ENCODE peak calls at places on chromosome 4, in five cellular contexts. One of them, this sample, is unnamed.
A peak's percentile ranks its signal among the peaks of the same experiment; 100 is the strongest.

GRCh38 chr4:27016551-27016950 is 155.9 kb downstream of the STIM2 start:
- DNase-seq in IMR-90: peak; percentile 50
- DNase-seq in esophagus squamous epithelium: no peak
- DNase-seq in Peyer's patch: no peak
- DNase-seq in body of pancreas: no peak
- DNase-seq in this sample: no peak

GRCh38 chr4:21826071-21826470 is 122.5 kb downstream of the KCNIP4 start:
- DNase-seq in IMR-90: no peak
- DNase-seq in esophagus squamous epithelium: no peak
- DNase-seq in Peyer's patch: no peak
- DNase-seq in body of pancreas: no peak
- DNase-seq in this sample: no peak

GRCh38 chr4:89561051-89561450 is 253.5 kb upstream of the GPRIN3 start:
- DNase-seq in IMR-90: no peak
- DNase-seq in esophagus squamous epithelium: no peak
- DNase-seq in Peyer's patch: no peak
- DNase-seq in body of pancreas: no peak
- DNase-seq in this sample: no peak

GRCh38 chr4:52961666-52962412 is 99.7 kb downstream of the RASL11B start:
- DNase-seq in IMR-90: no peak
- DNase-seq in esophagus squamous epithelium: no peak
- DNase-seq in Peyer's patch: no peak
- DNase-seq in body of pancreas: peak; percentile 45
- DNase-seq in this sample: no peak

GRCh38 chr4:173025131-173025530 is 143.5 kb upstream of the GALNT7 start:
- DNase-seq in IMR-90: peak; percentile 77
- DNase-seq in esophagus squamous epithelium: no peak
- DNase-seq in Peyer's patch: no peak
- DNase-seq in body of pancreas: peak; percentile 71
- DNase-seq in this sample: peak; percentile 63

GRCh38 chr4:10095296-10095991 is 21.2 kb downstream of the WDR1 start:
- DNase-seq in IMR-90: no peak
- DNase-seq in esophagus squamous epithelium: no peak
- DNase-seq in Peyer's patch: no peak
- DNase-seq in body of pancreas: no peak
- DNase-seq in this sample: no peak

GRCh38 chr4:67697860-67698655 is 2.9 kb downstream of the UBA6 start:
- DNase-seq in IMR-90: no peak
- DNase-seq in esophagus squamous epithelium: no peak
- DNase-seq in Peyer's patch: no peak
- DNase-seq in body of pancreas: no peak
- DNase-seq in this sample: peak; percentile 38

GRCh38 chr4:136103616-136104015 is 1428.7 kb downstream of the PCDH18 start:
- DNase-seq in IMR-90: no peak
- DNase-seq in esophagus squamous epithelium: no peak
- DNase-seq in Peyer's patch: no peak
- DNase-seq in body of pancreas: no peak
- DNase-seq in this sample: no peak

GRCh38 chr4:149553959-149554520 is 261.6 kb downstream of the IQCM start:
- DNase-seq in IMR-90: no peak
- DNase-seq in esophagus squamous epithelium: no peak
- DNase-seq in Peyer's patch: no peak
- DNase-seq in body of pancreas: no peak
- DNase-seq in this sample: no peak

GRCh38 chr4:141246683-141247429 is 26.2 kb downstream of the ZNF330 start:
- DNase-seq in IMR-90: peak; percentile 31
- DNase-seq in esophagus squamous epithelium: no peak
- DNase-seq in Peyer's patch: no peak
- DNase-seq in body of pancreas: no peak
- DNase-seq in this sample: no peak

GRCh38 chr4:151766691-151767090 is 5.9 kb upstream of the GATB start:
- DNase-seq in IMR-90: no peak
- DNase-seq in esophagus squamous epithelium: no peak
- DNase-seq in Peyer's patch: peak; percentile 47
- DNase-seq in body of pancreas: no peak
- DNase-seq in this sample: no peak

DNA sequence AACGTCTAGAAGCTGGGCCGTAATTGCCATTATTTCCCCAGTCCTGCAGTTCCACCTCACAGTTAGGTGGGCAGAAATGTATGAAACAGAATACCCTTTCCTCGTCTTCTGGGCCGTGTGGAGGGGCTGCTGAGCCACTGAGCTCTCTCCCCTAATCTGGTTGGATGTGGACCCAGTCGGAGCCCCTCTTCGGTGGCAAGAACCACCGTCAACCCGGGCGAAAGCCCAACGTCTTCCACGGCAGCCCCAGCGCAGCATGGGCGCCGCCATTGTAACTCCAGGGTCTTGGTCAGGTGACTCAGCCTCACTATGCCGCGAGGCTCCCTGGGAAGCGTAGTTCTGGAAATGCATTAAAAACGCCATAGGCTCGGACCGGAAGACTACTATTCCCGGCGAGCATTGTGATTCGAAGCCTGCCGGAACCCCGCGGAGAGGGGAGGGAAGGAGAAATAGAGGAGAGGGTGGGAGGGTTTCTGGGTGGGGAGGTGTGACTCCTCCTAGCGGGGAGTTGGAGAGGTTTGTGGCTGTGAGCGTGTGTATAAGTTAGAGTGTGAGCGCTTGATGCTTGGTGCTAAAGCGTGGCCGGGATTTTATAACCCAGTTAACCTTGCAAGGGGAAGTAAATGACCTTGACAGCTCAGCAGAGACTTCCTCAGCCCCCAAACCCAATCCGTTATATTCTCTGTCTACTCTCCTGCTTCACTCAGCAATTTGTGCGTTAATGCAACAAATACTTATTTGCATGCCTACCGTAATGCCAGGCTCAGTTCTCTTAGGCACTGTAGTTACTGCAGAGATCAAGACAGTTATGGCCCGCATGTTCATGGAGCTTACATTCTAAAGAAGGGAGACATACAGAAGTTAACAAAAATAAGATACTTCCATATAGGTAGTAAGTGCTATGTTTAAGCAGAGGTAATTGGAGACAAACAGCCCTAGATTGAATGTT is at the start of gene GATB:
- DNase-seq in IMR-90: peak; percentile 96
- DNase-seq in esophagus squamous epithelium: peak; percentile 74
- DNase-seq in Peyer's patch: peak; percentile 90
- DNase-seq in body of pancreas: peak; percentile 96
- DNase-seq in this sample: peak; percentile 96
- TF ChIP-seq POLR2A in IMR-90: peak; percentile 91
- TF ChIP-seq POLR2A in esophagus squamous epithelium: no peak
- TF ChIP-seq POLR2A in Peyer's patch: peak; percentile 40
- TF ChIP-seq POLR2A in body of pancreas: peak; percentile 41
- TF ChIP-seq POLR2A in this sample: peak; percentile 82

GRCh38 chr4:8428288-8429097 is 12.0 kb downstream of the ACOX3 start:
- DNase-seq in IMR-90: peak; percentile 80
- DNase-seq in esophagus squamous epithelium: peak; percentile 25
- DNase-seq in Peyer's patch: peak; percentile 96
- DNase-seq in body of pancreas: peak; percentile 91
- DNase-seq in this sample: peak; percentile 90
- TF ChIP-seq POLR2A in IMR-90: peak; percentile 84
- TF ChIP-seq POLR2A in esophagus squamous epithelium: peak; percentile 59
- TF ChIP-seq POLR2A in Peyer's patch: peak; percentile 63
- TF ChIP-seq POLR2A in body of pancreas: peak; percentile 82
- TF ChIP-seq POLR2A in this sample: peak; percentile 68

DNA sequence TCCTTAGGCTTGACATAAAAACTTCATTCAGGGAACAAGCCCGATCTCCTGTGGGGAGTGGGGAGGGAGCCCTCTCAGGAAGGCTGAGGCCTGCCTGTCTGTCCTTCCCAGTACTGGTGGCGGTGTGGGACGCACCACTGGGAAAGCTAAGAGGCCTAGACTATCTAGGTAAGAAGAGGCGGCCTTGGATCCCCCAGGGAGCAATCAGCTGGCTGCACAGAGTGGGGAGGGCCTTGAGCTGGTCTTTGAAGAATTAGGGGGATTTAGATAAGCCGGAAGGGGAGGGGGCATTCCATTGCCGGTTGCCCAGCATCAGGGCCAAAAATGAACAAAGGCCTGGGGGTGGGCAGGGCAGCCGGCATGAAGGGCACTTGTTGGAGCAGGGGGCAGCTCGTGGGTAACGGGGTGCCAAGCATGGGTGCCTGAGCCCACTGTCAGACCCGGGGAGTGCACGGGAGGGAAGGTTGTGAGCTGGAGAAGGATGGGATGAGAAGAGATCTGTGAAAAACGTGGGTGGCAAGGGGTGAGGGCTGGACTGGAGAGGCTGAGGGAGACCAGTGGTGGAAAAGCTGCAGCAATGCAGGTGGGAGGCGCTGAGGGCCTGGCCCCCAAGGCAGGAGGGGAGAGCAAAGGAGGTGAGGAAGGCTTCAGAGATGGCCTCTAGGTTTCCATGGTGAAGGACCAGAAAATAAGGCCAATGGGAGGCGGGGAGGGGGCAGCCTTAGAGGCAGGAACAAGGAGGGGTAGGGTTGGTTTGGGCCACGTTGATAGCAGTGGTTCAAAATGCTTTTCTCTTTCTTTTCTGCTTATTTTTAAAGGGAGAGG is 8.5 kb downstream of the KLF3 start:
- DNase-seq in IMR-90: no peak
- DNase-seq in esophagus squamous epithelium: no peak
- DNase-seq in Peyer's patch: no peak
- DNase-seq in body of pancreas: peak; percentile 33
- DNase-seq in this sample: peak; percentile 81
- TF ChIP-seq POLR2A in IMR-90: no peak
- TF ChIP-seq POLR2A in esophagus squamous epithelium: no peak
- TF ChIP-seq POLR2A in Peyer's patch: no peak
- TF ChIP-seq POLR2A in body of pancreas: no peak
- TF ChIP-seq POLR2A in this sample: no peak

GRCh38 chr4:1899149-1900086 is 28.2 kb downstream of the NSD2 start:
- DNase-seq in IMR-90: peak; percentile 78
- DNase-seq in esophagus squamous epithelium: peak; percentile 16
- DNase-seq in Peyer's patch: peak; percentile 74
- DNase-seq in body of pancreas: peak; percentile 75
- DNase-seq in this sample: peak; percentile 92
- TF ChIP-seq POLR2A in IMR-90: peak; percentile 31
- TF ChIP-seq POLR2A in esophagus squamous epithelium: no peak
- TF ChIP-seq POLR2A in Peyer's patch: no peak
- TF ChIP-seq POLR2A in body of pancreas: no peak
- TF ChIP-seq POLR2A in this sample: no peak

GRCh38 chr4:121875663-121876062 is 5.4 kb upstream of the BBS7 start:
- DNase-seq in IMR-90: no peak
- DNase-seq in esophagus squamous epithelium: no peak
- DNase-seq in Peyer's patch: no peak
- DNase-seq in body of pancreas: no peak
- DNase-seq in this sample: no peak

GRCh38 chr4:121873604-121874003 is 3.3 kb upstream of the BBS7 start:
- DNase-seq in IMR-90: no peak
- DNase-seq in esophagus squamous epithelium: no peak
- DNase-seq in Peyer's patch: no peak
- DNase-seq in body of pancreas: no peak
- DNase-seq in this sample: peak; percentile 33

GRCh38 chr4:121876070-121876469 is 5.8 kb upstream of the BBS7 start:
- DNase-seq in IMR-90: no peak
- DNase-seq in esophagus squamous epithelium: no peak
- DNase-seq in Peyer's patch: no peak
- DNase-seq in body of pancreas: no peak
- DNase-seq in this sample: no peak

GRCh38 chr4:121869841-121870822 is at the start of gene BBS7:
- DNase-seq in IMR-90: peak; percentile 95
- DNase-seq in esophagus squamous epithelium: peak; percentile 80
- DNase-seq in Peyer's patch: peak; percentile 98
- DNase-seq in body of pancreas: peak; percentile 99
- DNase-seq in this sample: peak; percentile 95
- TF ChIP-seq POLR2A in IMR-90: peak; percentile 54
- TF ChIP-seq POLR2A in esophagus squamous epithelium: peak; percentile 56
- TF ChIP-seq POLR2A in Peyer's patch: peak; percentile 43
- TF ChIP-seq POLR2A in body of pancreas: no peak
- TF ChIP-seq POLR2A in this sample: peak; percentile 79

DNA sequence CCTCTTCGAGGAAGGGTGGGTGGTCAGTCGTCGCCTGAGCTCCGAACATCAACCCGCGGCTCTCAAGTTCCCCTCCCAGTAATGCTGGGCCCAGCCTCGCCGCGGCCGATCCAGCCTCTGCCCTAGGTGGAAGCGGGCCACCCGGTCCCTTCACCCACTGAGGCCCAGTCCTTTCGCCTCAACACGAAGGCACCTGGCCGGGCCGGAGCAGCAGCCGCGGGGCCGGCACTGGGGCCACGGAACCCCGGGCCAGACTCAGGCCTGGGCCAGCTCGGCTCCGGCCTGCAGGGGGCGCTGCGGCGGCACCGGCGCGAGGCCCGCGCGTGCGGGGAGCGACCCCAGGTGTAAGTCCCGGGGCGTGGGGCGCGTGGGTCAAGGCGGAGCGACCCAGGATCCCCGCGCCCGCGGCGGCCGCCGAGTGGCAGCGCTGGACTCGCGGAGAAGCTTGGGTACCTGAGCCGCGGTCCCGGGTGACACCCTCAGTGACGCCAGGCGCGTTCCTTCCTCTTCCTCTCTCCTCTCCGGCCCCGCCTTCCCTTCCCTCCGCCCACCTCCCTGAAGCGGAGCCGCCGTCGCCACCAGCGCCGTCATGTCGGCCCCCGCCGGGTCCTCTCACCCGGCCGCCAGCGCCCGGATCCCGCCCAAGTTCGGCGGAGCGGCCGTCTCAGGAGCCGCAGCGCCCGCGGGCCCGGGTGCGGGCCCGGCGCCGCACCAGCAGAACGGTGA is at the start of gene SEC24B:
- DNase-seq in IMR-90: peak; percentile 62
- DNase-seq in esophagus squamous epithelium: peak; percentile 49
- DNase-seq in Peyer's patch: peak; percentile 95
- DNase-seq in body of pancreas: peak; percentile 90
- DNase-seq in this sample: peak; percentile 96
- TF ChIP-seq POLR2A in IMR-90: peak; percentile 63
- TF ChIP-seq POLR2A in esophagus squamous epithelium: peak; percentile 71
- TF ChIP-seq POLR2A in Peyer's patch: peak; percentile 68
- TF ChIP-seq POLR2A in body of pancreas: peak; percentile 72
- TF ChIP-seq POLR2A in this sample: peak; percentile 69

GRCh38 chr4:154584259-154584658 is 6.3 kb downstream of the FGA start:
- DNase-seq in IMR-90: no peak
- DNase-seq in esophagus squamous epithelium: no peak
- DNase-seq in Peyer's patch: no peak
- DNase-seq in body of pancreas: no peak
- DNase-seq in this sample: no peak

GRCh38 chr4:154588198-154588597 is 2.3 kb downstream of the FGA start:
- DNase-seq in IMR-90: no peak
- DNase-seq in esophagus squamous epithelium: no peak
- DNase-seq in Peyer's patch: no peak
- DNase-seq in body of pancreas: no peak
- DNase-seq in this sample: no peak

GRCh38 chr4:154583677-154584076 is 6.9 kb downstream of the FGA start:
- DNase-seq in IMR-90: no peak
- DNase-seq in esophagus squamous epithelium: no peak
- DNase-seq in Peyer's patch: no peak
- DNase-seq in body of pancreas: no peak
- DNase-seq in this sample: no peak

GRCh38 chr4:154585369-154586018 is 5.0 kb downstream of the FGA start:
- DNase-seq in IMR-90: no peak
- DNase-seq in esophagus squamous epithelium: no peak
- DNase-seq in Peyer's patch: no peak
- DNase-seq in body of pancreas: no peak
- DNase-seq in this sample: no peak

GRCh38 chr4:154586296-154587033 is 4.1 kb downstream of the FGA start:
- DNase-seq in IMR-90: no peak
- DNase-seq in esophagus squamous epithelium: no peak
- DNase-seq in Peyer's patch: no peak
- DNase-seq in body of pancreas: no peak
- DNase-seq in this sample: no peak
- TF ChIP-seq POLR2A in IMR-90: no peak
- TF ChIP-seq POLR2A in esophagus squamous epithelium: no peak
- TF ChIP-seq POLR2A in Peyer's patch: no peak
- TF ChIP-seq POLR2A in body of pancreas: no peak
- TF ChIP-seq POLR2A in this sample: no peak

GRCh38 chr4:82372874-82373815 is 646 bp downstream of the HNRNPD start:
- DNase-seq in IMR-90: peak; percentile 57
- DNase-seq in esophagus squamous epithelium: peak; percentile 3
- DNase-seq in Peyer's patch: peak; percentile 82
- DNase-seq in body of pancreas: peak; percentile 88
- DNase-seq in this sample: peak; percentile 92
- TF ChIP-seq POLR2A in IMR-90: peak; percentile 72
- TF ChIP-seq POLR2A in esophagus squamous epithelium: no peak
- TF ChIP-seq POLR2A in Peyer's patch: no peak
- TF ChIP-seq POLR2A in body of pancreas: no peak
- TF ChIP-seq POLR2A in this sample: peak; percentile 36